ENCODE peak calls at places on chromosomes 11 and 22, in six cellular contexts. P is T-helper 1 cell; L is activated CD4-positive, alpha-beta T cell treated with anti-CD3 and anti-CD28 coated beads for 48 hours; F is NCI-H1105 treated with DMSO at 0.1 percent for 48 hours; J is A549; B is cardiac muscle cell. Q is an unnamed sample.

GRCh38 chr11:13761250-13761649 is 92.8 kb downstream of the FAR1 start:
- DNase-seq in B (no peak), P (no peak), L (no peak), F (no peak), J (no peak), Q (no peak)

GRCh38 chr11:43690929-43691328 is 10.4 kb downstream of the HSD17B12 start:
- DNase-seq in L (no peak), P (no peak), F (no peak), J (no peak), B (no peak), Q (no peak)

GRCh38 chr11:111417766-111418435 is 38.8 kb upstream of the POU2AF1 start:
- DNase-seq in J (no peak), B (peak), P (no peak), L (no peak), F (no peak), Q (no peak)

GRCh38 chr22:50489363-50490243 is 2.9 kb downstream of the MIOX start:
- DNase-seq in J (no peak), P (no peak), L (no peak), B (no peak), F (no peak), Q (no peak)

GRCh38 chr11:128790200-128790599 is 76.9 kb downstream of the KCNJ1 start:
- DNase-seq in F (no peak), P (no peak), L (no peak), J (no peak), B (peak), Q (peak)

GRCh38 chr11:112525270-112525669 is 264.6 kb upstream of the PLET1 start:
- DNase-seq in J (no peak), L (peak), P (no peak), F (no peak), B (peak), Q (no peak)

GRCh38 chr22:37211853-37212173 is 464 bp downstream of the SSTR3 start:
- DNase-seq in P (no peak), L (no peak), B (no peak), J (no peak), F (no peak), Q (no peak)

GRCh38 chr11:134890446-134890845 is 478.4 kb upstream of the B3GAT1 start:
- DNase-seq in L (no peak), F (no peak), J (no peak), P (no peak), B (no peak), Q (no peak)

GRCh38 chr11:118791015-118791960 is at the start of gene DDX6:
- DNase-seq in P (peak), L (peak), B (peak), F (peak), J (peak), Q (peak)

GRCh38 chr22:49936973-49937757 is 18.7 kb downstream of the CRELD2 start:
- DNase-seq in P (no peak), J (no peak), B (no peak), L (no peak), F (no peak), Q (no peak)